ENCODE peak calls at places on chromosomes 7 and 10, in four cellular contexts. K, L, N and F are unnamed samples.

GRCh38 chr7:73704640-73705550 is 14.6 kb downstream of the STX1A start:
- DNase-seq in N (peak; percentile 99), K (peak; percentile 44), L (no peak), F (no peak)

GRCh38 chr10:91672021-91672608 is 39.2 kb upstream of the PPP1R3C start:
- DNase-seq in K (peak; percentile 82), N (no peak), L (no peak), F (no peak)

GRCh38 chr10:131063311-131063710 is 248.2 kb downstream of the TCERG1L start:
- DNase-seq in L (no peak), N (no peak), K (no peak), F (no peak)

GRCh38 chr7:126790763-126791162 is 462.0 kb downstream of the GRM8 start:
- DNase-seq in K (no peak), L (no peak), N (no peak), F (no peak)

GRCh38 chr10:80755893-80756292 is 218.2 kb downstream of the SH2D4B start:
- DNase-seq in L (no peak), K (no peak), N (no peak), F (no peak)

GRCh38 chr7:16851829-16852228 is 30.0 kb downstream of the AGR3 start:
- DNase-seq in K (no peak), N (no peak), L (no peak), F (no peak)

GRCh38 chr7:36180121-36180520 is 27.1 kb downstream of the EEPD1 start:
- DNase-seq in N (no peak), K (no peak), L (no peak), F (no peak)

GRCh38 chr10:69403519-69403918 is 13.2 kb downstream of the TACR2 start:
- DNase-seq in N (no peak), L (no peak), K (peak; percentile 96), F (no peak)

GRCh38 chr10:11488126-11488525 is 123.3 kb downstream of the USP6NL start:
- DNase-seq in K (no peak), L (no peak), N (no peak), F (no peak)

GRCh38 chr10:22491931-22492615 is 146.8 kb downstream of the SPAG6 start:
- DNase-seq in K (no peak), N (no peak), L (no peak), F (no peak)

GRCh38 chr10:86048973-86049372 is 317.6 kb downstream of the GRID1 start:
- DNase-seq in N (no peak), K (no peak), L (no peak), F (no peak)

GRCh38 chr7:93053946-93054943 is 63.5 kb downstream of the SAMD9 start:
- DNase-seq in K (no peak), N (no peak), L (no peak), F (no peak)

GRCh38 chr10:48792687-48793096 is 108.0 kb downstream of the WDFY4 start:
- DNase-seq in L (no peak), K (peak; percentile 70), N (no peak), F (peak; percentile 63)

GRCh38 chr7:122883049-122883670 is 3.1 kb downstream of the CADPS2 start:
- DNase-seq in N (no peak), L (no peak), K (no peak), F (no peak)

GRCh38 chr7:50664461-50664922 is 99.3 kb upstream of the DDC start:
- DNase-seq in K (peak; percentile 54), N (no peak), L (no peak), F (no peak)

GRCh38 chr10:100875484-100876166 is 37.1 kb upstream of the SLF2 start:
- DNase-seq in K (no peak), N (no peak), L (no peak), F (no peak)

GRCh38 chr7:71824356-71824755 is 587.8 kb downstream of the CALN1 start:
- DNase-seq in N (no peak), K (no peak), L (no peak), F (no peak)

GRCh38 chr7:77537136-77537594 is at the start of gene PTPN12:
- DNase-seq in N (no peak), K (no peak), L (no peak), F (peak; percentile 68)

GRCh38 chr7:84697506-84697905 is 489.4 kb downstream of the SEMA3D start:
- DNase-seq in N (peak; percentile 58), L (no peak), K (peak; percentile 96), F (no peak)

GRCh38 chr10:102917962-102918816 is at the start of gene CNNM2:
- DNase-seq in L (peak; percentile 100), N (peak; percentile 100), K (peak; percentile 100), F (peak; percentile 100)

GRCh38 chr10:21315321-21316220 is 209.9 kb downstream of the SKIDA1 start:
- DNase-seq in L (no peak), N (peak; percentile 93), K (peak; percentile 86), F (peak; percentile 88)

GRCh38 chr10:13348216-13349017 is at the start of gene SEPHS1:
- DNase-seq in N (peak; percentile 90), L (peak; percentile 86), K (peak; percentile 53), F (peak; percentile 47)
- TF ChIP-seq POLR2A in N (peak; percentile 65), L (peak; percentile 9), K (no peak), F (no peak)

DNA sequence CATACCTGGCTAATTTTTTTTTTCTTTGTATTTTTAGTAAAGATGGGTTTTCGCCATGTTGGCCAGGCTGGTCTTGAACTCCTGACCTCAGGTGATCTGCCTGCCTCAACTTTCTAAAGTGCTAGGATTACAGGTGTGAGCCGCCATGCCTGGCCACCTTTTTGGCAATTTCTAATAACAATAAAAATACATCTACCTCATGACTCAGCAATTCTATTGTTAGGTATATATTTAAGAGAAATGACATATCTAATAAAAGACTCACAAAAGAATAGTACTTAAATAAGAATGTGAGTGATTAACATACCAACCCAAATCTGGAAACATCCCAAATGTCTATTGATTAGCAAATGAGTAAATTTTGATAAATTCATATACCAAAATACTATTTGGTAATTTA is 103.6 kb upstream of the PPP1R9A start:
- DNase-seq in K (no peak), L (no peak), N (no peak), F (no peak)
- TF ChIP-seq POLR2A in K (no peak), L (no peak), N (no peak), F (no peak)

DNA sequence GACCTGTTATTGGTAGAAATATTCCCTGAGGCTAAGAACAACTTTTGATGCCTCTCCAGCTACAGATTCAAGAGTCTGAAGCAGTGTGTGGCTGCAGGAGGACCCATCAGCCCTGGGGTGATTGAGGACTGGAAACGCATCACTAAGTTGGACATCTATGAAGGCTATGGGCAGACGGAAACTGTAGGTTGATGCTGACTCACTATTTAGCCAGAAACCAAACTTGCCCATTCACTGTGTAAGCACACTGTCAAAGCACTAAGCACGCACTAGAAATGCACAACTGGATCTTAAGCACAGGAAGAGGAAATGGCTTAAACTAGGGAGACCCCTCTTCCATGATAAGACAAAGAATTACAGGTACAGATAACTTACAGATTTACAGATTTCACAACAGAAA is 20.8 kb downstream of the ACSM6 start:
- DNase-seq in L (no peak), K (peak; percentile 76), N (peak; percentile 81), F (no peak)
- TF ChIP-seq POLR2A in L (no peak), K (no peak), N (no peak), F (no peak)

DNA sequence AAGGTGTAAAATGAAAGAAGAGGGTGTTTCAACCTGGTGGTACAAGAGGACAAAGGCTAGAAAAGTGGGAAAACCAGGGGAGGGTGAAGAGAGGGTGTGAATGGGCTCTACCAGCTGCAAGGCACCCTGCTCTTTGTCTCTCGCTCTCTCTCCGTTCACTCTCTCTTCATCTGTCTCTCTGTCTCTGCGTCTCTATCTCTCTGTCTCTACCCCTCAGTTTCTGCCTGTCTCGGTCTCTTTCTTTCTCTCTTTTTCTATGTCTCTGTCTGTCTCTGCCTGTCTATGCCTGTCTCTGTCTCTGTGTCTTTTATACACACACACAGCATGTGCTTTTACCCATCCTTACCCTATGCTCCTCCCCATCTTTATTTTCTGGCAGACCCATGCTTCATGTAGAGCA is 673 bp upstream of the LLCFC1 start:
- DNase-seq in K (no peak), N (no peak), L (no peak), F (no peak)
- TF ChIP-seq POLR2A in K (no peak), N (no peak), L (no peak), F (no peak)